ENCODE peak calls at places on chromosomes 13 and 19, in six cellular contexts. U is NT2/D1, Q is AG09309, H is HL-60, O is body of pancreas, Z is skeletal muscle cell. F is an unnamed sample.

GRCh38 chr13:59182241-59182640 is 981.5 kb downstream of the DIAPH3 start:
- DNase-seq in U (no peak), Q (no peak), H (no peak), O (no peak), Z (no peak), F (no peak)

GRCh38 chr13:49635599-49636433 is 7.5 kb downstream of the ARL11 start:
- DNase-seq in U (no peak), Q (no peak), H (no peak), O (peak; percentile 15), Z (peak; percentile 17), F (no peak)

GRCh38 chr13:48151766-48152165 is 56.9 kb upstream of the MED4 start:
- DNase-seq in U (no peak), Q (no peak), H (no peak), O (no peak), Z (no peak), F (no peak)

GRCh38 chr19:30028118-30028991 is 86.3 kb downstream of the URI1 start:
- DNase-seq in U (no peak), Q (no peak), H (no peak), O (no peak), Z (no peak), F (no peak)

GRCh38 chr19:33404506-33404905 is 31.0 kb downstream of the CEBPG start:
- DNase-seq in U (no peak), Q (no peak), H (no peak), O (peak; percentile 3), Z (no peak), F (no peak)

GRCh38 chr19:16342002-16342715 is 17.5 kb downstream of the KLF2 start:
- DNase-seq in U (no peak), Q (no peak), H (no peak), O (no peak), Z (no peak), F (no peak)

GRCh38 chr13:60329221-60329983 is 67.6 kb upstream of the TDRD3 start:
- DNase-seq in U (peak; percentile 36), Q (no peak), H (peak; percentile 14), O (peak; percentile 60), Z (no peak), F (no peak)

GRCh38 chr19:16628984-16629691 is 1.1 kb upstream of the MED26 start:
- DNase-seq in U (no peak), Q (peak; percentile 20), H (no peak), O (peak; percentile 66), Z (peak; percentile 47), F (peak; percentile 67)

GRCh38 chr13:40518481-40518882 is 148.0 kb downstream of the FOXO1 start:
- DNase-seq in U (no peak), Q (no peak), H (no peak), O (peak; percentile 74), Z (no peak), F (no peak)

GRCh38 chr13:40519637-40520036 is 146.8 kb downstream of the FOXO1 start:
- DNase-seq in U (no peak), Q (no peak), H (no peak), O (peak; percentile 62), Z (no peak), F (no peak)

GRCh38 chr13:40517486-40518311 is 148.7 kb downstream of the FOXO1 start:
- DNase-seq in U (no peak), Q (no peak), H (no peak), O (no peak), Z (no peak), F (no peak)

GRCh38 chr13:40515702-40516101 is 150.7 kb downstream of the FOXO1 start:
- DNase-seq in U (no peak), Q (no peak), H (no peak), O (no peak), Z (no peak), F (no peak)

GRCh38 chr13:40514797-40515196 is 151.6 kb downstream of the FOXO1 start:
- DNase-seq in U (no peak), Q (no peak), H (no peak), O (no peak), Z (no peak), F (no peak)
- H3K4me3 ChIP-seq in U (no peak overlapping the region), Q (no peak overlapping the region), H (no peak overlapping the region), O (no peak overlapping the region), Z (no peak overlapping the region), F (no peak overlapping the region)

DNA sequence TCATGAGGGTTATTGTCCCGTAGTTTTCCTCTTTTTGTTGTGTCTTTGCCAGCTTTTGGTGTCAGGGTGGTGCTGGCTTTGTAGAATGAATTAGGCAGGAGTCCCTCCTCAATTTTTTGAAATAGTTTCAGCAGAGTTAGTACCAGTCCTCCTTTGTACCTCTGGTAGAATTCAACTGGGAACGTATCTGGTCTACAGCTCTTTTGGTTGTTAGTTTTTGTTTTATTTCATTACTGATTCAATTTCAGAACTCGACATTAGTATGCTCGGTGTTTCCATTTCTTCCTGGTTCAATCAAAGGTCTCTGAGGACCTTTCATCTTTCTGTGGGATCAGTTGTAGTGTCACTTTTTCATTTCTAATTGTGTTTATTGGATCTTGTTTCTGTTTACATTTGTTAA is 1237.0 kb upstream of the PCDH9 start:
- DNase-seq in U (no peak), Q (no peak), H (no peak), O (no peak), Z (no peak), F (no peak)
- H3K4me3 ChIP-seq in U (no peak overlapping the region), Q (no peak overlapping the region), H (no peak overlapping the region), O (no peak overlapping the region), Z (no peak overlapping the region), F (no peak overlapping the region)

DNA sequence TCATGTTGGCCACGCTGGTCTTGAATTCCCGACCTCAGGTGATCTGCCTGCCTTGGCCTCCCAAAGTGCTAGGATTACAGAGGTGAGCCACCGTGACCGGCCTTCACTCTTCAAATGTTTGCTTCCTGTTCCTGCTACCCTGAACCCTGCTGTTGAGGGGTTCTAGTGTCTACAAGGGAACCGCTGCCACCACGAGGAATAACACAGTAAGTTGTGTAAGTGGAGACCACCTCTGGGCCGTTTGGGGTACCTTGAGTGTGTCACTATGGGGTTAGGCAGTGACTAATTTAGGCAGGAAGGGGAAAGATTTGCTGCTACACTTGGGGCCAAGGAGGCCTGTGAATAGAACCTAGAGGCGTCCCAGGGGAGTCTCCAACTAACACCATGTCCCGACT is 2.2 kb upstream of the MYADM start:
- DNase-seq in U (no peak), Q (no peak), H (no peak), O (no peak), Z (no peak), F (no peak)
- H3K4me3 ChIP-seq in U (peak overlapping the region; percentile 68), Q (peak overlapping the region; percentile 26), H (no peak overlapping the region), O (no peak overlapping the region), Z (peak overlapping the region; percentile 50), F (peak overlapping the region; percentile 56)

DNA sequence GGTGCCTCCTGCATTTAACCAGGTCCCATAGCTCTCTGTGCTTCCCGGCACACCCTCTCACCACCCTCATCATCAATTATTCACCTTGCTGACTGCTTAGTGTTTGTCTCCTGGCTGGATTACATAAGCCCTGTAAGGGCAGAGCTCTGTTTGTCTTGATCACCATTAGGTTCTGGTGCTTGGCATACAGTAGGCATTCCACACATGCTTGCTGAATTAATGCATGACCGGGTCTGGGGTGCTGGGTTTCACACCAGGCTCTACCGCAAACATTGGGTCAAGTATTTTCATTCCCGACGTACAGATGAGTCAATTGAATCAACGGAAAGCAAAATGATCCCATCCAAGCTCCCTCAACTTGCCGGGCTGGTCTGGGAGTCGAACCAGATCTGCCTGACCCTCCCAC is 28.5 kb downstream of the VAV1 start:
- DNase-seq in U (no peak), Q (peak; percentile 7), H (no peak), O (no peak), Z (peak; percentile 11), F (no peak)
- H3K4me3 ChIP-seq in U (no peak overlapping the region), Q (no peak overlapping the region), H (peak overlapping the region; percentile 25), O (no peak overlapping the region), Z (no peak overlapping the region), F (no peak overlapping the region)

DNA sequence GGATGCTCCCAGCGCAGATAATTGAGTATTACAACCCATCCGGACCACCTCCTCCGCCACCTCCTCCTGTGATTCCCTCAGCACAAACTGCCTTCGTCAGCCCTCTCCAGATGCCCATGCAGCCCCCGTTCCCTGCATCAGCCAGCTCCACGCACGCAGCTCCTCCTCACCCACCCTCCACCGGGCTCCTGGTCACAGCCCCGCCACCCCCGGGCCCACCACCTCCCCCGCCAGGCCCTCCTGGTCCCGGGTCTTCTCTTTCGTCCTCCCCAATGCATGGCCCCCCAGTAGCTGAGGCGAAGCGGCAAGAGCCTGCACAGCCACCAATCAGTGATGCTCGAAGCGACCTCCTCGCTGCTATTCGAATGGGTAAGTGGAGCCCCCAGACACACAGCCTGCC is 78.0 kb downstream of the GPR12 start:
- DNase-seq in U (no peak), Q (no peak), H (no peak), O (no peak), Z (no peak), F (no peak)
- H3K4me3 ChIP-seq in U (no peak overlapping the region), Q (no peak overlapping the region), H (no peak overlapping the region), O (no peak overlapping the region), Z (no peak overlapping the region), F (no peak overlapping the region)

GRCh38 chr13:97228850-97229521 is 6.9 kb downstream of the MBNL2 start:
- DNase-seq in U (no peak), Q (no peak), H (no peak), O (no peak), Z (no peak), F (no peak)

GRCh38 chr13:97226013-97226412 is 3.9 kb downstream of the MBNL2 start:
- DNase-seq in U (no peak), Q (no peak), H (no peak), O (peak; percentile 61), Z (no peak), F (no peak)

GRCh38 chr13:97224544-97225324 is 2.6 kb downstream of the MBNL2 start:
- DNase-seq in U (no peak), Q (no peak), H (no peak), O (peak; percentile 86), Z (no peak), F (no peak)

GRCh38 chr13:97225533-97225932 is 3.4 kb downstream of the MBNL2 start:
- DNase-seq in U (no peak), Q (no peak), H (no peak), O (no peak), Z (no peak), F (no peak)

DNA sequence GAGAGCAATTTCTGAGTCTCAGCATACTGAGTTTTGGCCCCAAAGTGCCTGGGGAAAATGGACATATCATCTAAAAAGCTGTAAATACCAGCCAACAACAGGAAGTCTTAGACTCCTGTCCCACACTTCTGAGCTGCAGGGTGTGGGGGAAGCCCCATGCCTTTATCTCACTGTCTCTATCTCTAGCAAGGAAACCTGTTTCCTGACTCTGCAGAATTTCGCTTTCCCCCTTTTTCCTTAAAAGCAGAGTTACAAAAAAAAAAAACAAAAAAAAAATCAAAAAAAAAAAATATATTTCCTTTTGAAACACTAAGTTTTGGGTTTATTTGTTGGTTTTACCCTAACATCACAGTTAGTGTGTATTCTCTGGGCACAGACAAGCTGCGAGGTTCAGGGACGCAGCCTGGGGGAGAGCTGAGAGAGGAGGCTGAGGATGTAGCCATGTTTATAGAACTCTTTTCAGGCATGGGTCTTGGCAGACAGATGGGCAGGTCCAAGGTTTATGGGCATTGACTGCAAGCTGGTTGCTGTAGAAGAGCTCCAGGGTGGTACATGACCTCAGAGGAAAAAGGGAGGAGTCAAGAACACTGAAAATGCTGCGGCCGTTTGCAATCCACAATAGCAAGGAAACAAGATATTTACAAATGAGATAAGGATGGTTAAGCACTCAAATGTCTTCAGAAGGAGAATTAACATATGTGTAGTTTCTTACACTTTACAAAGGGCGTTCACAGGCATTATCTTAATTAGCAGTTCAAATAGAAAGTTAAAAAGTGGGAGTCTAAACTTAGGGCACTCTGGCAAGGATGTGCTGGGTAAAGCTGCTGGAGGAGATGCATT is 4.9 kb downstream of the MBNL2 start:
- DNase-seq in U (peak; percentile 49), Q (no peak), H (no peak), O (peak; percentile 47), Z (no peak), F (no peak)
- H3K4me3 ChIP-seq in U (no peak overlapping the region), Q (no peak overlapping the region), H (no peak overlapping the region), O (no peak overlapping the region), Z (no peak overlapping the region), F (no peak overlapping the region)

F was measured in BJ.